ENCODE peak calls at places on chromosomes 16 and 17, in seven cellular contexts. V, A, S, J, K, T and H are unnamed samples.

GRCh38 chr17:16511515-16511914 is 19.5 kb upstream of the LRRC75A start:
- DNase-seq in V (no peak), A (no peak), S (no peak), J (no peak), K (no peak), T (no peak), H (no peak)

GRCh38 chr16:52611817-52612673 is 65.1 kb upstream of the TOX3 start:
- DNase-seq in V (peak), A (no peak), S (no peak), J (no peak), K (peak), T (no peak), H (no peak)

GRCh38 chr16:84922351-84923135 is 88.8 kb downstream of the ZDHHC7 start:
- DNase-seq in V (no peak), A (peak), S (peak), J (no peak), K (peak), T (no peak), H (no peak)

GRCh38 chr17:69834494-69834893 is 240.5 kb upstream of the KCNJ16 start:
- DNase-seq in V (no peak), A (no peak), S (no peak), J (no peak), K (no peak), T (no peak), H (no peak)

GRCh38 chr17:59165933-59166342 is 10.4 kb downstream of the PRR11 start:
- DNase-seq in V (peak), A (peak), S (peak), J (peak), K (no peak), T (peak), H (no peak)

GRCh38 chr16:28265822-28266221 is 26.5 kb upstream of the SBK1 start:
- DNase-seq in V (no peak), A (no peak), S (no peak), J (no peak), K (no peak), T (no peak), H (no peak)

GRCh38 chr16:89861648-89862047 is 11.7 kb upstream of the TCF25 start:
- DNase-seq in V (no peak), A (no peak), S (no peak), J (peak), K (no peak), T (no peak), H (no peak)

GRCh38 chr16:405548-406506 is 4.1 kb downstream of the DECR2 start:
- DNase-seq in V (no peak), A (no peak), S (no peak), J (no peak), K (no peak), T (no peak), H (no peak)

GRCh38 chr17:55990332-55991006 is 162.8 kb upstream of the ANKFN1 start:
- DNase-seq in V (no peak), A (no peak), S (peak), J (no peak), K (no peak), T (no peak), H (no peak)

GRCh38 chr16:64428463-64428862 is 693.4 kb downstream of the CDH11 start:
- DNase-seq in V (peak), A (peak), S (no peak), J (peak), K (no peak), T (no peak), H (no peak)

GRCh38 chr16:88895335-88895734 is 28.9 kb upstream of the PABPN1L start:
- DNase-seq in V (no peak), A (no peak), S (no peak), J (no peak), K (no peak), T (no peak), H (no peak)

GRCh38 chr16:82580293-82580900 is 46.4 kb upstream of the CDH13 start:
- DNase-seq in V (peak), A (no peak), S (peak), J (peak), K (peak), T (no peak), H (no peak)

GRCh38 chr16:27595993-27596392 is 46.0 kb downstream of the KATNIP start:
- DNase-seq in V (no peak), A (no peak), S (no peak), J (no peak), K (no peak), T (no peak), H (no peak)

GRCh38 chr17:147796-148740 is 10.7 kb downstream of the SCGB1C2 start:
- DNase-seq in V (no peak), A (no peak), S (no peak), J (no peak), K (no peak), T (no peak), H (no peak)

GRCh38 chr17:61411114-61411943 is 11.7 kb downstream of the TBX2 start:
- DNase-seq in V (peak), A (peak), S (peak), J (peak), K (peak), T (peak), H (no peak)

GRCh38 chr17:68318103-68318991 is 27.1 kb downstream of the ARSG start:
- DNase-seq in V (peak), A (peak), S (no peak), J (peak), K (no peak), T (no peak), H (no peak)

GRCh38 chr16:87328846-87329245 is 11.7 kb upstream of the C16orf95 start:
- DNase-seq in V (no peak), A (no peak), S (no peak), J (no peak), K (no peak), T (no peak), H (no peak)

GRCh38 chr17:64020068-64020766 is at the start of gene ICAM2:
- DNase-seq in V (no peak), A (no peak), S (no peak), J (no peak), K (peak), T (no peak), H (no peak)

GRCh38 chr16:47779201-47780016 is 318.3 kb downstream of the PHKB start:
- DNase-seq in V (no peak), A (peak), S (no peak), J (peak), K (no peak), T (no peak), H (no peak)

GRCh38 chr16:2015117-2015946 is 4.3 kb upstream of the NPW start:
- DNase-seq in V (peak), A (peak), S (no peak), J (no peak), K (peak), T (no peak), H (no peak)

GRCh38 chr17:17694229-17695081 is 13.2 kb downstream of the RAI1 start:
- DNase-seq in V (peak), A (peak), S (peak), J (peak), K (peak), T (no peak), H (no peak)

GRCh38 chr16:15907863-15908478 is 19.6 kb upstream of the CEP20 start:
- DNase-seq in V (peak), A (no peak), S (peak), J (peak), K (peak), T (peak), H (no peak)

GRCh38 chr16:50841081-50841886 is 99.4 kb downstream of the CYLD start:
- DNase-seq in V (no peak), A (no peak), S (peak), J (peak), K (no peak), T (no peak), H (no peak)

GRCh38 chr16:46629331-46629843 is 8.2 kb upstream of the SHCBP1 start:
- DNase-seq in V (peak), A (peak), S (peak), J (peak), K (peak), T (no peak), H (no peak)

GRCh38 chr16:70520612-70521297 is 2.6 kb downstream of the COG4 start:
- DNase-seq in V (peak), A (peak), S (no peak), J (peak), K (no peak), T (no peak), H (peak)

GRCh38 chr17:55158439-55158838 is 106.3 kb upstream of the HLF start:
- DNase-seq in V (peak), A (no peak), S (no peak), J (peak), K (no peak), T (no peak), H (no peak)

GRCh38 chr17:70050192-70050591 is 24.8 kb upstream of the KCNJ16 start:
- DNase-seq in V (no peak), A (no peak), S (no peak), J (no peak), K (no peak), T (no peak), H (no peak)

GRCh38 chr17:63699638-63700527 is at the start of gene LIMD2:
- DNase-seq in V (peak), A (peak), S (peak), J (peak), K (peak), T (peak), H (no peak)

GRCh38 chr16:11051430-11052079 is 107.2 kb downstream of the CLEC16A start:
- DNase-seq in V (no peak), A (no peak), S (no peak), J (no peak), K (no peak), T (no peak), H (no peak)

GRCh38 chr16:82088483-82088882 is 53.4 kb downstream of the HSD17B2 start:
- DNase-seq in V (no peak), A (no peak), S (no peak), J (peak), K (no peak), T (no peak), H (no peak)

GRCh38 chr16:82855471-82855870 is 228.7 kb downstream of the CDH13 start:
- DNase-seq in V (no peak), A (no peak), S (no peak), J (peak), K (no peak), T (no peak), H (no peak)

GRCh38 chr16:17858061-17858460 is 387.3 kb upstream of the XYLT1 start:
- DNase-seq in V (no peak), A (no peak), S (no peak), J (no peak), K (no peak), T (no peak), H (no peak)

GRCh38 chr16:17850626-17851265 is 380.0 kb upstream of the XYLT1 start:
- DNase-seq in V (no peak), A (no peak), S (peak), J (no peak), K (no peak), T (no peak), H (no peak)

GRCh38 chr16:17852977-17853702 is 382.4 kb upstream of the XYLT1 start:
- DNase-seq in V (no peak), A (no peak), S (no peak), J (no peak), K (no peak), T (no peak), H (no peak)

DNA sequence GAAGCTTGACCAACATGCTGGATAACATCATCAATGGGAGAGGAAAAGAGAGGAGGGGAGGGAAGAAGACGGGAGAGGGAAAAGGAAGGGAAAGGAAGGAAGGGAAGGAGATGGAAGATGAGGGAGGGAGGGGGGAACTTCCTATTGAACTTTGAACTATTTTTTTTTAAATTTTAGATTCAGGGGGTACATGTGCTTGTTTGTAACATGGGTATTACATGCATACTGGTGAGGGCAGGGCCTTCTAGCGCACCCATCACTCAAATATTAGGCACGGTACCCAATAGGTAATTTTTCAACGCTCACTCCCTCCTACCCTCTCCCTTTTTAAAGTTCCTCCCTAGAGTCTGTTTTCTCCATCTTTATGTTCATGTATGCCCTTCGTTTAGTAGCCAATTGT is 383.2 kb upstream of the XYLT1 start:
- DNase-seq in V (no peak), A (no peak), S (no peak), J (no peak), K (no peak), T (no peak), H (no peak)
- H3K9ac ChIP-seq in V (no peak), A (no peak), S (no peak), J (no peak), K (no peak), T (no peak), H (no peak)

DNA sequence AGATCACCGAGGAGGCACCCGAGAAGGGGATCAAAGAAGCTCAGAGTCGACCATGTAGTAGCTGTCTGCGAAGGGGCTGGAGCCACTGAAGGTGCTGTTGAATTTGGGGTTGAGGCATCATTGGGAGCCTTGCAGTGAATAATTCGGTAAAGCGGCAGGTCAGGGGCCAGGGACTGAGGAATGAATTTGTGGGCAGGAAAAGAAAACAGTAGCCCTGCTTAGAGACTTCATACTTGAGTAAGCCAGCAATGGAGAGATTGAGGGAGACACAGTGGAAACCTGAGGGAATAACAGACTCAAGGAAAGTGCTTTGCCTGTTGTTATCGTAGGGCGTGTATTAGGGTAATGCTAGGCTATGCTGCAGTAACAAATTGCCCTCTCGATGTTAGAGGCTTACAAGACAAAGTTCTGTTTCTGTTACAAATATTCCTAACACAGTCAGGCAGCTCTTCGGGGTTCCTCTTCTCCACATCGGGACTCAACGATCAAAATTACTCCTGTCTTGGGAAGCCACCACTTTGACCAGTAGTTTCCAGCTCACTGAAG is 13.4 kb upstream of the HERPUD1 start:
- DNase-seq in V (no peak), A (no peak), S (no peak), J (no peak), K (no peak), T (no peak), H (no peak)
- H3K4me3 ChIP-seq in V (no peak), A (no peak), S (no peak), J (no peak), K (no peak), T (no peak), H (no peak)

DNA sequence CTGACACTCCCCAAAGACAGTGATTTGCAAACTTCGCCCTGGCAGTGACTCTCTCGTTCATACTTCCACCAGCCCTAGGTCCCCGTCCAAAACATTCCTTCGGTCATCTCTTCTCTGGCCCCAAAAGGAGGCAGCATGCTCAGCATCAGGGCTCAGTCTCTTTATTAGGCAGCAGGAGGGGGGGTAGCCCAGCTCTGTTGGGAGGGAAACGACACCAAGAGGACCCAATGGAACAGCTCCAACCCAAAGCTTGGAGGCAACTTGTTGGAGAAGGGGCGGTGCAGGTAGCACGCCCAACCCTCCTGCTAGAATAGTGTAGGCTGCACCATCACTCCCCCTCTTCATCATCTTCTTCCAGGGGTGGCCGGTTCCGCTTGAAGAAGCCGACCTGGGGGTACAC is 8.4 kb upstream of the FAM171A2 start:
- DNase-seq in V (no peak), A (no peak), S (no peak), J (no peak), K (no peak), T (no peak), H (no peak)
- H3K9ac ChIP-seq in V (no peak), A (no peak), S (no peak), J (no peak), K (no peak), T (no peak), H (no peak)

DNA sequence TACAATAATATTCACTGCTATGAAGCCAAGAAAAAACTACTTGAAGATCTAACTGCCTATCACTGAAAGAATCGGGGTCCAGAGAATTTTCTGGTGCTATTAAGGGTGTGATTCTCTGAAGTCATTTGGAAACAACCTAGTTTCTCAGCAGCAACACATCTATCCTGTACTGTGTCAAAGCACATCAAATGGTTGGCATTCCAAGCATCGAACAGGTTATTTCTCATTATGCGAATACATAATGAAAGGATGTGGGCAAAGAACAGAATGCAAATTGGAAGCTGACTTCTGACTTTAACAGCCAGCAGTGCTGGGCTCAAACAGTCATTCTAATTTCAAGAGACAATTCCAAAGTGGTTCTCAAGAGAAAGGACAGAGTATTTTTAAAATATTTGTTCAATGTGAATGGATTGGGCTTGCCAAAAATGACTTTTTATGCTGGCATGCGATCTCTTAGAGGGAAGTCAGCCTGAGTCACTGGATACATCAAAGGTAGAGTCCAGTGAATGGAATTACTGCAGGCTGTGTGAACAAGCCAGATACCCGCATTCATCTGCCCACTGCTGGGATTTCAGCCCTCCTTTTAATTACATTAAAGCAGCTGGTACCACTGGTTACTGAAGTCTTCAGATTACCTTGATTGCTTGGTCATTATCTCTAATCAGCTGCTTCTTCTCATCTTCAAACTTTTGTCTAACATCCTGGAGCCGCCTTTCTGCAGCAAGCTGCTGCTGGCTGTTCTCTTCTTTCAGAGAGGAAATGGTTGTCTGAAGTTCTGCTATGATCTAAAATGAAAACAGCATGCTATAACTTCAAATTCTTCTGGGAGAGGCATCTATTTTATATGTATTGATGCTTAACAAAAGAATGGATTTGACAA is 181.2 kb upstream of the AXIN2 start:
- DNase-seq in V (peak), A (peak), S (peak), J (peak), K (no peak), T (no peak), H (no peak)
- H3K4me3 ChIP-seq in V (peak), A (peak), S (no peak), J (peak), K (no peak), T (no peak), H (no peak)

GRCh38 chr17:82452162-82452561 is 1.6 kb upstream of the CYBC1 start:
- DNase-seq in V (no peak), A (no peak), S (no peak), J (no peak), K (no peak), T (no peak), H (no peak)

GRCh38 chr17:82446649-82447048 is 3.9 kb downstream of the CYBC1 start:
- DNase-seq in V (no peak), A (no peak), S (no peak), J (no peak), K (no peak), T (no peak), H (no peak)

GRCh38 chr17:82450357-82451106 is at the start of gene CYBC1:
- DNase-seq in V (peak), A (peak), S (peak), J (peak), K (peak), T (peak), H (no peak)

GRCh38 chr17:82449883-82450356 is 632 bp downstream of the CYBC1 start:
- DNase-seq in V (no peak), A (no peak), S (no peak), J (peak), K (peak), T (no peak), H (no peak)

DNA sequence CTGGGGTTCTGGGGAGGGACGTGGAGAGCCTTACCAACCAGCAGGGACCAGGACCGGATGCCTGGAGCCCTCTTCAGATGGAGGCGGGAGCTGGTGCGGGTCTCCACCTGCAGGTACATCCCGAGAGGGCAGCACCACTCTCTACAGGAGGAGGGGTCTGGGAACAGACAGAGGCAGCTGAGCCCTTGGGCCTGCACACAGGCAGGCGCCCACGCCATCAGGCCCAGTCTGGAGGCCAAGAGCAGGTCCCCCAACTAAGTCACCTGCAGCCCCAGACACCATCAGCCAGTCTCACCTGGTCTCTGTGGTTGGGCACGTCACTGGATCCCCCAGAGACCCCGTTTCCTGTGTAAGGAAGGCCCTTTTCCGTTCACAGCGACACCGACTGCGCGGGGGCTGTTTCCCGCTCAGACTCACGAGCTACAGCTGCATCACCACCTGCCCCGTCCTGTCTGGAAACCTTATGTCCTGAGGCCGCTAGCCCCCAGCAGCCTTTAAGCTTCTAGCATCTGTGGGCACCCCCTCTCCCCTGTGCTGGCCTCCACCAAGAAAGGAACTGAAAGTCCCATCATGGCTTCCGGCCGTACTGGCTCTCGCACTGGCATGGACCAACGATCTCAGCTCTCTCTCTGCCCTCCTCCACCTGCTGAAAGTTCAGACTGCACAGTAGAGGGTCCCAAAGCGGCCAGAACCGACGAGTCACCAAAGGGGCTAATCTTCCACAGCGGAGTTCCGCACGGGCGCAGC is 1.2 kb downstream of the CYBC1 start:
- DNase-seq in V (no peak), A (no peak), S (peak), J (no peak), K (no peak), T (no peak), H (no peak)
- H3K9ac ChIP-seq in V (peak), A (no peak), S (peak), J (peak), K (peak), T (peak), H (peak)

GRCh38 chr17:48647964-48648245 is 21.7 kb upstream of the HOXB9 start:
- DNase-seq in V (no peak), A (no peak), S (no peak), J (no peak), K (no peak), T (no peak), H (no peak)
- H3K4me3 ChIP-seq in V (peak), A (no peak), S (no peak), J (no peak), K (peak), T (no peak), H (no peak)

GRCh38 chr17:73109603-73110002 is 17.1 kb upstream of the SLC39A11 start:
- DNase-seq in V (no peak), A (no peak), S (no peak), J (peak), K (no peak), T (no peak), H (no peak)
- H3K9ac ChIP-seq in V (no peak), A (no peak), S (no peak), J (no peak), K (no peak), T (no peak), H (no peak)